ENCODE peak calls at places on chromosomes 1 and 21, in six cellular contexts. One of them, this sample, is unnamed.

GRCh38 chr1:36014722-36015220 is 69.1 kb upstream of the TEKT2 start:
- DNase-seq in NCI-H1436 treated with DMSO at 0.1 percent for 48 hours: no peak
- DNase-seq in transverse colon: no peak
- DNase-seq in B cell: no peak
- DNase-seq in HS-5: no peak
- DNase-seq in MM.1S: no peak
- DNase-seq in this sample: no peak

GRCh38 chr1:111142358-111142975 is 2.4 kb downstream of the CEPT1 start:
- DNase-seq in NCI-H1436 treated with DMSO at 0.1 percent for 48 hours: no peak
- DNase-seq in transverse colon: no peak
- DNase-seq in B cell: no peak
- DNase-seq in HS-5: no peak
- DNase-seq in MM.1S: no peak
- DNase-seq in this sample: no peak

GRCh38 chr1:12528021-12528852 is 89.8 kb downstream of the DHRS3 start:
- DNase-seq in NCI-H1436 treated with DMSO at 0.1 percent for 48 hours: no peak
- DNase-seq in transverse colon: peak
- DNase-seq in B cell: no peak
- DNase-seq in HS-5: no peak
- DNase-seq in MM.1S: no peak
- DNase-seq in this sample: no peak

GRCh38 chr1:47911892-47912291 is 85.3 kb downstream of the TRABD2B start:
- DNase-seq in NCI-H1436 treated with DMSO at 0.1 percent for 48 hours: no peak
- DNase-seq in transverse colon: no peak
- DNase-seq in B cell: no peak
- DNase-seq in HS-5: no peak
- DNase-seq in MM.1S: no peak
- DNase-seq in this sample: no peak

GRCh38 chr1:17874665-17875064 is 119.5 kb downstream of the ACTL8 start:
- DNase-seq in NCI-H1436 treated with DMSO at 0.1 percent for 48 hours: no peak
- DNase-seq in transverse colon: no peak
- DNase-seq in B cell: peak
- DNase-seq in HS-5: peak
- DNase-seq in MM.1S: no peak
- DNase-seq in this sample: no peak

GRCh38 chr1:30684881-30685795 is 38.2 kb downstream of the MATN1 start:
- DNase-seq in NCI-H1436 treated with DMSO at 0.1 percent for 48 hours: peak
- DNase-seq in transverse colon: peak
- DNase-seq in B cell: no peak
- DNase-seq in HS-5: no peak
- DNase-seq in MM.1S: no peak
- DNase-seq in this sample: no peak

GRCh38 chr1:92755541-92756351 is 29.2 kb downstream of the EVI5 start:
- DNase-seq in NCI-H1436 treated with DMSO at 0.1 percent for 48 hours: no peak
- DNase-seq in transverse colon: no peak
- DNase-seq in B cell: no peak
- DNase-seq in HS-5: no peak
- DNase-seq in MM.1S: no peak
- DNase-seq in this sample: no peak

GRCh38 chr1:200938955-200939354 is 44.3 kb downstream of the INAVA start:
- DNase-seq in NCI-H1436 treated with DMSO at 0.1 percent for 48 hours: no peak
- DNase-seq in transverse colon: no peak
- DNase-seq in B cell: no peak
- DNase-seq in HS-5: no peak
- DNase-seq in MM.1S: no peak
- DNase-seq in this sample: peak

GRCh38 chr1:223319913-223320600 is 43.9 kb downstream of the SUSD4 start:
- DNase-seq in NCI-H1436 treated with DMSO at 0.1 percent for 48 hours: peak
- DNase-seq in transverse colon: no peak
- DNase-seq in B cell: no peak
- DNase-seq in HS-5: no peak
- DNase-seq in MM.1S: no peak
- DNase-seq in this sample: no peak

GRCh38 chr1:178031856-178032320 is 62.0 kb upstream of the RASAL2 start:
- DNase-seq in NCI-H1436 treated with DMSO at 0.1 percent for 48 hours: peak
- DNase-seq in transverse colon: peak
- DNase-seq in B cell: no peak
- DNase-seq in HS-5: peak
- DNase-seq in MM.1S: peak
- DNase-seq in this sample: peak

GRCh38 chr1:169680377-169681019 is 30.9 kb downstream of the SELL start:
- DNase-seq in NCI-H1436 treated with DMSO at 0.1 percent for 48 hours: no peak
- DNase-seq in transverse colon: no peak
- DNase-seq in B cell: peak
- DNase-seq in HS-5: no peak
- DNase-seq in MM.1S: no peak
- DNase-seq in this sample: no peak

GRCh38 chr1:215357901-215358300 is 209.2 kb upstream of the KCTD3 start:
- DNase-seq in NCI-H1436 treated with DMSO at 0.1 percent for 48 hours: no peak
- DNase-seq in transverse colon: no peak
- DNase-seq in B cell: no peak
- DNase-seq in HS-5: no peak
- DNase-seq in MM.1S: no peak
- DNase-seq in this sample: no peak

GRCh38 chr21:18370292-18370691 is 33.3 kb downstream of the TMPRSS15 start:
- DNase-seq in NCI-H1436 treated with DMSO at 0.1 percent for 48 hours: no peak
- DNase-seq in transverse colon: no peak
- DNase-seq in B cell: no peak
- DNase-seq in HS-5: no peak
- DNase-seq in MM.1S: no peak
- DNase-seq in this sample: no peak

GRCh38 chr1:110083453-110084225 is 13.2 kb upstream of the ALX3 start:
- DNase-seq in NCI-H1436 treated with DMSO at 0.1 percent for 48 hours: no peak
- DNase-seq in transverse colon: no peak
- DNase-seq in B cell: no peak
- DNase-seq in HS-5: no peak
- DNase-seq in MM.1S: no peak
- DNase-seq in this sample: no peak

GRCh38 chr1:58883037-58883887 is 99.4 kb upstream of the JUN start:
- DNase-seq in NCI-H1436 treated with DMSO at 0.1 percent for 48 hours: peak
- DNase-seq in transverse colon: peak
- DNase-seq in B cell: no peak
- DNase-seq in HS-5: peak
- DNase-seq in MM.1S: peak
- DNase-seq in this sample: peak

GRCh38 chr1:24728982-24729381 is 16.3 kb upstream of the CLIC4 start:
- DNase-seq in NCI-H1436 treated with DMSO at 0.1 percent for 48 hours: no peak
- DNase-seq in transverse colon: no peak
- DNase-seq in B cell: no peak
- DNase-seq in HS-5: no peak
- DNase-seq in MM.1S: no peak
- DNase-seq in this sample: no peak

GRCh38 chr1:6614019-6614952 is 755 bp downstream of the PHF13 start:
- DNase-seq in NCI-H1436 treated with DMSO at 0.1 percent for 48 hours: no peak
- DNase-seq in transverse colon: peak
- DNase-seq in B cell: peak
- DNase-seq in HS-5: no peak
- DNase-seq in MM.1S: peak
- DNase-seq in this sample: no peak

GRCh38 chr1:7224644-7225043 is 439.4 kb downstream of the CAMTA1 start:
- DNase-seq in NCI-H1436 treated with DMSO at 0.1 percent for 48 hours: no peak
- DNase-seq in transverse colon: peak
- DNase-seq in B cell: no peak
- DNase-seq in HS-5: no peak
- DNase-seq in MM.1S: no peak
- DNase-seq in this sample: no peak

GRCh38 chr1:55064071-55064581 is 24.8 kb downstream of the PCSK9 start:
- DNase-seq in NCI-H1436 treated with DMSO at 0.1 percent for 48 hours: no peak
- DNase-seq in transverse colon: no peak
- DNase-seq in B cell: peak
- DNase-seq in HS-5: no peak
- DNase-seq in MM.1S: peak
- DNase-seq in this sample: no peak